ENCODE peak calls at places on chromosomes 6 and 20, in ten cellular contexts. W is CD8-positive, alpha-beta memory T cell; O is mammary epithelial cell; B is stomach; M is gastrocnemius medialis; S is effector memory CD4-positive, alpha-beta T cell; U is fibroblast of lung; K is OCI-LY7; J is heart left ventricle; L is cardiac muscle cell. A is an unnamed sample.

GRCh38 chr6:108559884-108560462 is 744 bp upstream of the FOXO3 start:
- DNase-seq in W (no peak), O (peak; percentile 75), B (peak; percentile 49), M (peak; percentile 91), S (no peak), U (peak; percentile 84), K (peak; percentile 16), J (peak; percentile 76), L (peak; percentile 74), A (peak; percentile 82)

GRCh38 chr6:36985963-36986703 is at the start of gene MTCH1:
- DNase-seq in W (peak; percentile 91), O (peak; percentile 87), B (peak; percentile 92), M (peak; percentile 88), S (peak; percentile 83), U (peak; percentile 88), K (peak; percentile 93), J (peak; percentile 95), L (peak; percentile 94), A (peak; percentile 96)

GRCh38 chr6:143061597-143062385 is 1.1 kb downstream of the AIG1 start:
- DNase-seq in W (no peak), O (no peak), B (no peak), M (peak; percentile 26), S (no peak), U (peak; percentile 36), K (no peak), J (no peak), L (no peak), A (no peak)

GRCh38 chr6:35170891-35171290 is 29.8 kb upstream of the TCP11 start:
- DNase-seq in W (no peak), O (no peak), B (no peak), M (no peak), S (no peak), U (no peak), K (no peak), J (no peak), L (no peak), A (no peak)

GRCh38 chr6:39076086-39076992 is 27.8 kb downstream of the GLP1R start:
- DNase-seq in W (no peak), O (no peak), B (no peak), M (no peak), S (no peak), U (no peak), K (no peak), J (no peak), L (no peak), A (no peak)

GRCh38 chr6:14371530-14371929 is 254.0 kb downstream of the CD83 start:
- DNase-seq in W (no peak), O (no peak), B (no peak), M (no peak), S (no peak), U (no peak), K (no peak), J (no peak), L (no peak), A (no peak)

GRCh38 chr6:15481892-15482291 is 180.9 kb downstream of the DTNBP1 start:
- DNase-seq in W (no peak), O (peak; percentile 27), B (no peak), M (peak; percentile 87), S (no peak), U (no peak), K (no peak), J (no peak), L (no peak), A (no peak)

GRCh38 chr6:11890849-11891248 is 112.2 kb upstream of the ADTRP start:
- DNase-seq in W (no peak), O (no peak), B (no peak), M (no peak), S (no peak), U (no peak), K (no peak), J (no peak), L (no peak), A (no peak)

GRCh38 chr6:7559196-7559595 is 17.7 kb downstream of the DSP start:
- DNase-seq in W (no peak), O (no peak), B (no peak), M (no peak), S (no peak), U (no peak), K (no peak), J (no peak), L (no peak), A (no peak)

GRCh38 chr6:7561153-7561964 is 19.9 kb downstream of the DSP start:
- DNase-seq in W (no peak), O (peak; percentile 89), B (peak; percentile 90), M (no peak), S (no peak), U (no peak), K (no peak), J (peak; percentile 45), L (peak; percentile 19), A (no peak)

GRCh38 chr6:7562769-7563168 is 21.3 kb downstream of the DSP start:
- DNase-seq in W (no peak), O (no peak), B (no peak), M (no peak), S (no peak), U (no peak), K (no peak), J (no peak), L (no peak), A (no peak)

GRCh38 chr6:7557652-7558051 is 16.2 kb downstream of the DSP start:
- DNase-seq in W (no peak), O (no peak), B (no peak), M (no peak), S (no peak), U (no peak), K (no peak), J (no peak), L (no peak), A (no peak)

GRCh38 chr6:7559651-7560385 is 18.3 kb downstream of the DSP start:
- DNase-seq in W (no peak), O (peak; percentile 92), B (no peak), M (no peak), S (no peak), U (no peak), K (no peak), J (no peak), L (peak; percentile 14), A (no peak)
- H3K4me1 ChIP-seq in W (no peaks in the 10 kb centered on the region), O (peaks cover 40% of the 10 kb centered on the region), B (no peaks in the 10 kb centered on the region), M (no peaks in the 10 kb centered on the region), S (no peaks in the 10 kb centered on the region), U (no peaks in the 10 kb centered on the region), K (no peaks in the 10 kb centered on the region), J (peaks cover under 1% of the 10 kb centered on the region), L (peaks cover 7% of the 10 kb centered on the region), A (no peaks in the 10 kb centered on the region)

GRCh38 chr20:50304883-50305635 is 114.4 kb downstream of the CEBPB start:
- DNase-seq in W (no peak), O (peak; percentile 43), B (peak; percentile 61), M (peak; percentile 96), S (no peak), U (peak; percentile 94), K (no peak), J (peak; percentile 93), L (peak; percentile 97), A (no peak)

GRCh38 chr20:50303573-50304500 is 113.2 kb downstream of the CEBPB start:
- DNase-seq in W (peak; percentile 23), O (no peak), B (peak; percentile 84), M (peak; percentile 65), S (no peak), U (peak; percentile 84), K (no peak), J (peak; percentile 91), L (peak; percentile 98), A (no peak)

GRCh38 chr20:50306478-50307423 is 116.1 kb downstream of the CEBPB start:
- DNase-seq in W (no peak), O (no peak), B (no peak), M (no peak), S (no peak), U (no peak), K (no peak), J (no peak), L (no peak), A (no peak)

GRCh38 chr20:50304501-50304856 is 113.8 kb downstream of the CEBPB start:
- DNase-seq in W (no peak), O (no peak), B (no peak), M (peak; percentile 73), S (no peak), U (peak; percentile 80), K (no peak), J (peak; percentile 86), L (peak; percentile 93), A (no peak)

DNA sequence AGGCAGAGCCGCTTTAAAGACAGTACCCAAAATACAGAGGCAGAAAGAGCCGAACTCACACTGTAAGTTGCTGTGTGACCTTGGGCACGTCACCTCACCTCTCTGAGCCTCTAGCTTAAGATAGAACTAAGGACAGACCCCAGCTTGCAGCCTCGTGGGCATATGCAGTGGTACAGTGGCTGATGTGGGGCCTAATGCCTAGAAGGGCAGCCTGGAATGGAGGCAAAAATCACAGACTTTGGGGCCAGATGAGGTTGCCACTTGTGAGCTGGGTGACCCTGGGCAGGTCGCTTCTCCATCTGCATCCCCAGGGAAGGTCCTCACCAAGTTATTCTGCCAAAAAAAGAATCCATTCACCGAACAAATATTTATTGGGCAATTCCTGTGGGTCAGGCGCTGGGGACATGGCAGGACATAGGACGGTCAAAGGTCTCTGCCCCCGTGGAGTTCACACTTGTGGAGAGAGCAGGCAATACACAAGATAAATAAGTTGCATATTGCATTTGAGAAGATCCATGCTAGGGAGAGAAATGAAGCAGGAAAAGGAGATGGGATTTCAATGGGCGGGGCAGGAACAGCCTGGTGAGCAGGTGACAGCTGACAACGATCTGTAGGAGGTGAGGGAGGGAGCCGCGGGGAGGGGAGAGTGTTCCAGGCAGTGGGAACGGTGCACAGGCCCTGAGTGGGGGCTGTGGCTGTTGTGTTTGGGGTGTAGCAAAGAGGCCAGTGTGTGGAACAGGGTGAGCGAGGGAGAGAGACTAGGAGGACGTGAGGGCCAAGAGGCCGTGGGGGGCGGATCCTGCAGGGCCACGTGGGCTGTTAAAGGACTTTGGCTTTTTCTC is 115.2 kb downstream of the CEBPB start:
- DNase-seq in W (no peak), O (no peak), B (no peak), M (peak; percentile 84), S (no peak), U (no peak), K (no peak), J (no peak), L (peak; percentile 60), A (no peak)
- H3K4me1 ChIP-seq in W (no peaks in the 10 kb centered on the region), O (peaks cover 36% of the 10 kb centered on the region), B (peaks cover 71% of the 10 kb centered on the region), M (peaks cover 66% of the 10 kb centered on the region), S (no peaks in the 10 kb centered on the region), U (peaks cover 48% of the 10 kb centered on the region), K (peaks cover 10% of the 10 kb centered on the region), J (peaks cover 41% of the 10 kb centered on the region), L (peaks cover 13% of the 10 kb centered on the region), A (peaks cover 10% of the 10 kb centered on the region)

GRCh38 chr20:63863021-63863797 is 1.9 kb upstream of the TPD52L2 start:
- DNase-seq in W (no peak), O (no peak), B (no peak), M (no peak), S (no peak), U (no peak), K (no peak), J (no peak), L (no peak), A (no peak)

GRCh38 chr20:63861981-63862901 is 943 bp downstream of the ABHD16B start:
- DNase-seq in W (no peak), O (no peak), B (no peak), M (no peak), S (no peak), U (no peak), K (no peak), J (no peak), L (no peak), A (no peak)

GRCh38 chr20:63864978-63865640 is at the start of gene TPD52L2:
- DNase-seq in W (peak; percentile 98), O (peak; percentile 100), B (peak; percentile 99), M (peak; percentile 99), S (peak; percentile 98), U (peak; percentile 97), K (peak; percentile 98), J (peak; percentile 99), L (peak; percentile 99), A (peak; percentile 99)

GRCh38 chr20:63864545-63864977 is 509 bp upstream of the TPD52L2 start:
- DNase-seq in W (no peak), O (no peak), B (no peak), M (no peak), S (no peak), U (no peak), K (no peak), J (no peak), L (no peak), A (no peak)

DNA sequence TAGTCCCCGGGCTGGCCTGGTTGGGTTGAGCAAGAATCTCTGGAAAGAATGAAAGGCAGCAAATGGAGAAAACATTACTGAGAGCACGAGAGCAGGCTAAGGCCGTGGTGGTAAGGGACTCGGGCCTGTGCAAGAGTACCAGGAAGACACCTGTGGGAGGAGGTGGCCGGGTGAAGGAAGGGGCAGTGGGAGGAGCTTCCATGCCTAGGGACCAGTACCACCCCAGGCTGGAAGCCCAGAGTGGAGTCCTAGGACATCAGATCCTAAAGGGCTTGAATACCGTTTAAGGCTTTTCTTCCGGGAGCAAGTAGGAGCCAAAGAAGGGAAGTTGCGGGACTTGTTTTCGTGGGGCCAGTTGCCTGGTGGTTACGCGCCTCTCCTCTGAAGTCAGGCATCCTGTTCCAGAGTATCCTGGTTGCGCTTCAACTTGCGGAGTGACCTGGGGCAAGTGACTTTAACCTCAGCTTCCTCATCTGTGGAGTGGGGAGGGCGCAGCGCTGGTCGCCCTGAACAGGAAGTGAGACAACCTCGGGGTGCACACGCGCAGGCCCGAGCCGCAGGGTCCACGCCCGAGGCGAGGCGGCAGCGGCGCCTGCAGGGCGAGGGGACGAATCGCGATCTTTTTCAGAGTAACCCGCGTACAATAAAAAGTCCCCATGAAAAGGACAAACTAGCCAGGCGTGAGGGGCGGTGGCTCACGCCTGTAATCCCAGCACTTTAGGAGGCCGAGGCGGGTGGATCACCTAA is 1.1 kb upstream of the TPD52L2 start:
- DNase-seq in W (peak; percentile 87), O (peak; percentile 80), B (peak; percentile 87), M (peak; percentile 76), S (peak; percentile 71), U (peak; percentile 73), K (peak; percentile 92), J (peak; percentile 93), L (peak; percentile 85), A (peak; percentile 91)
- H3K4me1 ChIP-seq in W (peaks cover 24% of the 10 kb centered on the region), O (peaks cover 12% of the 10 kb centered on the region), B (peaks cover 50% of the 10 kb centered on the region), M (peaks cover 34% of the 10 kb centered on the region), S (peaks cover 10% of the 10 kb centered on the region), U (peaks cover 11% of the 10 kb centered on the region), K (peaks cover 11% of the 10 kb centered on the region), J (peaks cover 32% of the 10 kb centered on the region), L (peaks cover 12% of the 10 kb centered on the region), A (peaks cover 13% of the 10 kb centered on the region)

DNA sequence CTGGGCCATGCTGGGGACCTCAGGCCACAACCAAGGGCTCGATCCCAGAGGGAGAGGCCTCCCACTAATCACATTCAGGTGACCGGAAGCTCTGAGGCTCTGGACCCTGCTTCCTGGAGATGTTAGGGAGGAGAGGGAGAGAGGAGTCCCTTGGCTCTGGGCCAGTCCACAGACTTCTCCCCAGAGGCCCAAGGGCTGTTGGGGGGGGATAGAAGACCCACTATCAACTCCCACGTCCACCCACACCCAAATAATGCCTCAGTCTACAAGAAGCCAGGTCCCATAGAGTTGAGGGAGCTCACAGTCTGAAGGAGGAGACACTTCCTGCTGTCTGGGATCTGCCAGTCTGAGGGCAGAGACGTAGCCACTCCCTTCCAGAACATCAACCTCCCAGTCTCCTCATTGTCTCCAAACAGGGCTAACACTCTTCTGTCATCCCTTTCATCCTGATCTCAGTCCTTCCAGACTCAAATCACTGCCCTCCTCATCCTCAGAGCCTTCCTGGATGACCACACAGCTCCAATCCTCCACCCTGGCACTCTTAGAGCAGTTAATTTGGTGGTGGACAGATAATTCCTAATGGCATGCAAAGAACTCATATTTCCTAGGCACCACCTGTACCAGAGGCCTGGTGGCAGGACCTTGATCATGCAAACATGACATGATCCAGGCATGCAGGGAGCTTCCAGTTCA is 69.9 kb downstream of the MRPL14 start:
- DNase-seq in W (no peak), O (peak; percentile 18), B (no peak), M (no peak), S (no peak), U (no peak), K (no peak), J (no peak), L (peak; percentile 50), A (no peak)
- H3K4me1 ChIP-seq in W (no peaks in the 10 kb centered on the region), O (peaks cover 88% of the 10 kb centered on the region), B (peaks cover 36% of the 10 kb centered on the region), M (peaks cover 49% of the 10 kb centered on the region), S (no peaks in the 10 kb centered on the region), U (peaks cover 80% of the 10 kb centered on the region), K (no peaks in the 10 kb centered on the region), J (peaks cover 64% of the 10 kb centered on the region), L (peaks cover 19% of the 10 kb centered on the region), A (peaks cover 3% of the 10 kb centered on the region)

A was measured in neural progenitor cell.